ENCODE peak calls at places on chromosomes 3 and 15, in ten cellular contexts. One of them, this sample, is unnamed.

GRCh38 chr15:89654847-89655805 is at the start of gene KIF7:
- DNase-seq in epithelial cell of esophagus: peak
- DNase-seq in AG04450: no peak
- DNase-seq in NCI-H1105: peak
- DNase-seq in stimulated activated CD4-positive, alpha-beta T cell treated with anti-CD3 and anti-CD28 coated beads, Interleukin-4, amount 100 ng/mL, for 48 hours: no peak
- DNase-seq in M059J: peak
- DNase-seq in COR-L47: peak
- DNase-seq in Caki2: no peak
- DNase-seq in skeletal muscle cell: no peak
- DNase-seq in activated CD4-positive, alpha-beta T cell treated with anti-CD3 and anti-CD28 coated beads for 36 hours: peak
- DNase-seq in this sample: peak

GRCh38 chr3:100463002-100463401 is 29.4 kb upstream of the TMEM45A start:
- DNase-seq in skeletal muscle cell: peak
- DNase-seq in AG04450: peak
- DNase-seq in stimulated activated CD4-positive, alpha-beta T cell treated with anti-CD3 and anti-CD28 coated beads, Interleukin-4, amount 100 ng/mL, for 48 hours: no peak
- DNase-seq in epithelial cell of esophagus: peak
- DNase-seq in activated CD4-positive, alpha-beta T cell treated with anti-CD3 and anti-CD28 coated beads for 36 hours: peak
- DNase-seq in COR-L47: peak
- DNase-seq in M059J: peak
- DNase-seq in Caki2: peak
- DNase-seq in NCI-H1105: peak
- DNase-seq in this sample: peak

GRCh38 chr3:134594236-134594825 is 56.5 kb downstream of the KY start:
- DNase-seq in AG04450: no peak
- DNase-seq in epithelial cell of esophagus: peak
- DNase-seq in M059J: no peak
- DNase-seq in stimulated activated CD4-positive, alpha-beta T cell treated with anti-CD3 and anti-CD28 coated beads, Interleukin-4, amount 100 ng/mL, for 48 hours: no peak
- DNase-seq in Caki2: no peak
- DNase-seq in NCI-H1105: no peak
- DNase-seq in COR-L47: peak
- DNase-seq in skeletal muscle cell: no peak
- DNase-seq in activated CD4-positive, alpha-beta T cell treated with anti-CD3 and anti-CD28 coated beads for 36 hours: no peak
- DNase-seq in this sample: no peak

GRCh38 chr15:50519740-50520425 is 26.6 kb downstream of the USP50 start:
- DNase-seq in Caki2: no peak
- DNase-seq in NCI-H1105: no peak
- DNase-seq in skeletal muscle cell: no peak
- DNase-seq in AG04450: no peak
- DNase-seq in M059J: peak
- DNase-seq in activated CD4-positive, alpha-beta T cell treated with anti-CD3 and anti-CD28 coated beads for 36 hours: no peak
- DNase-seq in epithelial cell of esophagus: no peak
- DNase-seq in COR-L47: no peak
- DNase-seq in stimulated activated CD4-positive, alpha-beta T cell treated with anti-CD3 and anti-CD28 coated beads, Interleukin-4, amount 100 ng/mL, for 48 hours: no peak
- DNase-seq in this sample: no peak

GRCh38 chr3:170714151-170714550 is 128.3 kb upstream of the SLC7A14 start:
- DNase-seq in M059J: peak
- DNase-seq in NCI-H1105: no peak
- DNase-seq in stimulated activated CD4-positive, alpha-beta T cell treated with anti-CD3 and anti-CD28 coated beads, Interleukin-4, amount 100 ng/mL, for 48 hours: no peak
- DNase-seq in activated CD4-positive, alpha-beta T cell treated with anti-CD3 and anti-CD28 coated beads for 36 hours: no peak
- DNase-seq in epithelial cell of esophagus: peak
- DNase-seq in COR-L47: no peak
- DNase-seq in skeletal muscle cell: no peak
- DNase-seq in AG04450: no peak
- DNase-seq in Caki2: no peak
- DNase-seq in this sample: no peak

GRCh38 chr3:185552358-185552877 is at the start of gene LIPH:
- DNase-seq in M059J: peak
- DNase-seq in Caki2: peak
- DNase-seq in skeletal muscle cell: no peak
- DNase-seq in NCI-H1105: no peak
- DNase-seq in epithelial cell of esophagus: peak
- DNase-seq in activated CD4-positive, alpha-beta T cell treated with anti-CD3 and anti-CD28 coated beads for 36 hours: peak
- DNase-seq in COR-L47: no peak
- DNase-seq in AG04450: no peak
- DNase-seq in stimulated activated CD4-positive, alpha-beta T cell treated with anti-CD3 and anti-CD28 coated beads, Interleukin-4, amount 100 ng/mL, for 48 hours: no peak
- DNase-seq in this sample: peak

GRCh38 chr15:72182673-72183072 is 14.9 kb downstream of the GRAMD2A start:
- DNase-seq in AG04450: no peak
- DNase-seq in NCI-H1105: no peak
- DNase-seq in skeletal muscle cell: no peak
- DNase-seq in activated CD4-positive, alpha-beta T cell treated with anti-CD3 and anti-CD28 coated beads for 36 hours: no peak
- DNase-seq in M059J: peak
- DNase-seq in epithelial cell of esophagus: peak
- DNase-seq in Caki2: no peak
- DNase-seq in stimulated activated CD4-positive, alpha-beta T cell treated with anti-CD3 and anti-CD28 coated beads, Interleukin-4, amount 100 ng/mL, for 48 hours: no peak
- DNase-seq in COR-L47: no peak
- DNase-seq in this sample: no peak

GRCh38 chr3:190444036-190444435 is 5.7 kb downstream of the TMEM207 start:
- DNase-seq in NCI-H1105: no peak
- DNase-seq in skeletal muscle cell: no peak
- DNase-seq in AG04450: no peak
- DNase-seq in Caki2: no peak
- DNase-seq in M059J: no peak
- DNase-seq in stimulated activated CD4-positive, alpha-beta T cell treated with anti-CD3 and anti-CD28 coated beads, Interleukin-4, amount 100 ng/mL, for 48 hours: no peak
- DNase-seq in epithelial cell of esophagus: no peak
- DNase-seq in activated CD4-positive, alpha-beta T cell treated with anti-CD3 and anti-CD28 coated beads for 36 hours: no peak
- DNase-seq in COR-L47: no peak
- DNase-seq in this sample: no peak

GRCh38 chr15:65303687-65304392 is 637 bp upstream of the RNU5B-1 start:
- DNase-seq in NCI-H1105: peak
- DNase-seq in AG04450: peak
- DNase-seq in skeletal muscle cell: no peak
- DNase-seq in stimulated activated CD4-positive, alpha-beta T cell treated with anti-CD3 and anti-CD28 coated beads, Interleukin-4, amount 100 ng/mL, for 48 hours: peak
- DNase-seq in M059J: peak
- DNase-seq in epithelial cell of esophagus: peak
- DNase-seq in activated CD4-positive, alpha-beta T cell treated with anti-CD3 and anti-CD28 coated beads for 36 hours: peak
- DNase-seq in COR-L47: peak
- DNase-seq in Caki2: no peak
- DNase-seq in this sample: peak

GRCh38 chr15:65275728-65276126 is 11.0 kb downstream of the PARP16 start:
- DNase-seq in M059J: peak
- DNase-seq in skeletal muscle cell: no peak
- DNase-seq in AG04450: no peak
- DNase-seq in NCI-H1105: no peak
- DNase-seq in epithelial cell of esophagus: peak
- DNase-seq in activated CD4-positive, alpha-beta T cell treated with anti-CD3 and anti-CD28 coated beads for 36 hours: no peak
- DNase-seq in stimulated activated CD4-positive, alpha-beta T cell treated with anti-CD3 and anti-CD28 coated beads, Interleukin-4, amount 100 ng/mL, for 48 hours: no peak
- DNase-seq in Caki2: peak
- DNase-seq in COR-L47: no peak
- DNase-seq in this sample: no peak

GRCh38 chr15:84804005-84804803 is 13.0 kb upstream of the ALPK3 start:
- DNase-seq in NCI-H1105: no peak
- DNase-seq in Caki2: no peak
- DNase-seq in COR-L47: no peak
- DNase-seq in AG04450: no peak
- DNase-seq in M059J: no peak
- DNase-seq in activated CD4-positive, alpha-beta T cell treated with anti-CD3 and anti-CD28 coated beads for 36 hours: no peak
- DNase-seq in stimulated activated CD4-positive, alpha-beta T cell treated with anti-CD3 and anti-CD28 coated beads, Interleukin-4, amount 100 ng/mL, for 48 hours: no peak
- DNase-seq in skeletal muscle cell: no peak
- DNase-seq in epithelial cell of esophagus: peak
- DNase-seq in this sample: no peak

GRCh38 chr15:65651042-65651322 is 29.2 kb downstream of the SLC24A1 start:
- DNase-seq in AG04450: no peak
- DNase-seq in M059J: no peak
- DNase-seq in stimulated activated CD4-positive, alpha-beta T cell treated with anti-CD3 and anti-CD28 coated beads, Interleukin-4, amount 100 ng/mL, for 48 hours: no peak
- DNase-seq in COR-L47: no peak
- DNase-seq in Caki2: no peak
- DNase-seq in skeletal muscle cell: no peak
- DNase-seq in epithelial cell of esophagus: no peak
- DNase-seq in NCI-H1105: no peak
- DNase-seq in activated CD4-positive, alpha-beta T cell treated with anti-CD3 and anti-CD28 coated beads for 36 hours: no peak
- DNase-seq in this sample: no peak

GRCh38 chr3:127628788-127629456 is at the start of gene PODXL2:
- DNase-seq in M059J: peak
- DNase-seq in Caki2: peak
- DNase-seq in AG04450: no peak
- DNase-seq in epithelial cell of esophagus: peak
- DNase-seq in stimulated activated CD4-positive, alpha-beta T cell treated with anti-CD3 and anti-CD28 coated beads, Interleukin-4, amount 100 ng/mL, for 48 hours: no peak
- DNase-seq in skeletal muscle cell: peak
- DNase-seq in NCI-H1105: peak
- DNase-seq in COR-L47: peak
- DNase-seq in activated CD4-positive, alpha-beta T cell treated with anti-CD3 and anti-CD28 coated beads for 36 hours: peak
- DNase-seq in this sample: peak

GRCh38 chr3:56825579-56826438 is 24.1 kb upstream of the ARHGEF3 start:
- DNase-seq in M059J: no peak
- DNase-seq in activated CD4-positive, alpha-beta T cell treated with anti-CD3 and anti-CD28 coated beads for 36 hours: no peak
- DNase-seq in epithelial cell of esophagus: no peak
- DNase-seq in NCI-H1105: no peak
- DNase-seq in AG04450: no peak
- DNase-seq in stimulated activated CD4-positive, alpha-beta T cell treated with anti-CD3 and anti-CD28 coated beads, Interleukin-4, amount 100 ng/mL, for 48 hours: no peak
- DNase-seq in skeletal muscle cell: no peak
- DNase-seq in Caki2: no peak
- DNase-seq in COR-L47: no peak
- DNase-seq in this sample: no peak

GRCh38 chr3:72265661-72266370 is 480.9 kb upstream of the PROK2 start:
- DNase-seq in AG04450: no peak
- DNase-seq in Caki2: no peak
- DNase-seq in stimulated activated CD4-positive, alpha-beta T cell treated with anti-CD3 and anti-CD28 coated beads, Interleukin-4, amount 100 ng/mL, for 48 hours: no peak
- DNase-seq in epithelial cell of esophagus: no peak
- DNase-seq in skeletal muscle cell: no peak
- DNase-seq in M059J: no peak
- DNase-seq in NCI-H1105: no peak
- DNase-seq in activated CD4-positive, alpha-beta T cell treated with anti-CD3 and anti-CD28 coated beads for 36 hours: no peak
- DNase-seq in COR-L47: no peak
- DNase-seq in this sample: no peak